ENCODE peak calls at places on chromosomes 1 and 21, in six cellular contexts. L is IMR-90; P is pancreas; Q is CD8-positive, alpha-beta T cell; I is CD4-positive, alpha-beta T cell; E is thoracic aorta. J is an unnamed sample.

GRCh38 chr1:37673920-37674319 is 18.4 kb upstream of the CDCA8 start:
- DNase-seq in L (no peak), P (no peak), Q (peak), I (peak), E (no peak), J (no peak)

GRCh38 chr1:205258313-205259176 is 30.8 kb downstream of the TMCC2 start:
- DNase-seq in L (peak), P (no peak), Q (no peak), I (no peak), E (no peak), J (peak)

GRCh38 chr21:26116456-26117011 is 54.0 kb downstream of the APP start:
- DNase-seq in L (peak), P (no peak), Q (no peak), I (no peak), E (no peak), J (no peak)

GRCh38 chr1:16464917-16465625 is 24.5 kb downstream of the NECAP2 start:
- DNase-seq in L (peak), P (no peak), Q (no peak), I (no peak), E (no peak), J (no peak)

GRCh38 chr1:77533660-77534295 is 148.7 kb downstream of the ZZZ3 start:
- DNase-seq in L (peak), P (peak), Q (peak), I (peak), E (no peak), J (no peak)

GRCh38 chr21:45289655-45290515 is 2.2 kb upstream of the POFUT2 start:
- DNase-seq in L (peak), P (no peak), Q (no peak), I (no peak), E (no peak), J (peak)

GRCh38 chr1:208475951-208476824 is 232.0 kb upstream of the PLXNA2 start:
- DNase-seq in L (no peak), P (peak), Q (no peak), I (no peak), E (no peak), J (no peak)

GRCh38 chr1:222099746-222100145 is 357.9 kb upstream of the DUSP10 start:
- DNase-seq in L (no peak), P (no peak), Q (no peak), I (no peak), E (no peak), J (no peak)

GRCh38 chr1:246647113-246647512 is 77.1 kb upstream of the SCCPDH start:
- DNase-seq in L (peak), P (no peak), Q (no peak), I (no peak), E (no peak), J (peak)

GRCh38 chr1:18962121-18962721 is 5.7 kb upstream of the IFFO2 start:
- DNase-seq in L (no peak), P (no peak), Q (no peak), I (no peak), E (no peak), J (no peak)

GRCh38 chr1:79042117-79042516 is 35.6 kb upstream of the ADGRL4 start:
- DNase-seq in L (peak), P (no peak), Q (no peak), I (no peak), E (no peak), J (no peak)

GRCh38 chr1:37732111-37732780 is 32.7 kb downstream of the EPHA10 start:
- DNase-seq in L (no peak), P (no peak), Q (no peak), I (no peak), E (no peak), J (no peak)

GRCh38 chr1:52899445-52899894 is 22.1 kb downstream of the ECHDC2 start:
- DNase-seq in L (no peak), P (no peak), Q (no peak), I (no peak), E (no peak), J (no peak)

GRCh38 chr1:58814251-58815068 is 30.6 kb upstream of the JUN start:
- DNase-seq in L (peak), P (peak), Q (no peak), I (no peak), E (no peak), J (peak)

GRCh38 chr1:69994261-69994660 is 211.1 kb downstream of the LRRC40 start:
- DNase-seq in L (no peak), P (no peak), Q (no peak), I (no peak), E (no peak), J (no peak)

GRCh38 chr1:57024855-57025254 is 59.0 kb upstream of the C8B start:
- DNase-seq in L (no peak), P (no peak), Q (no peak), I (no peak), E (no peak), J (no peak)
- TF ChIP-seq CTCF in L (no peak), P (no peak), Q (no peak), I (no peak), E (no peak), J (no peak)

DNA sequence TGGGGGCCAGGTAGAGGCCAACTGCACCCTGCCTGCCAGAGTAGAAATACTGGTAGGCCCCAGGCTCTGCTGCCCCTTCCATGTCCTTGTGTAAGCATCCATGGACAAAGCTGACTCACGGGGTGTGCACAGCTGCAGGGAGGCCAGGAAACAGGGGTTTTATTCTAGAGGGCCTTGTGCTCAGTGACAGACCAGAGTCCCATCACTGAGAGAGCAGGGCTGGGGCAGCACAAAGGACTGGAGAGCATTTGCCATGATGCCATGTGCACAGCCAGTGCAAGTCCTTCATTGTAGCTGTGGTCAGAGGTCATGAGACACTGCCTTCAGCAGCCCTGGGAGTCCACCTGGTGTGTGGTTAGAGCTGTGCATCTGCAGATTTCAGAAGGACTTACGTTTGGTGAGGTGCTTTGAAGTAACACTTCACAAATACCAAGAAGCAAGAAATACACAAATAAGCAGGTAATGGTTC is 8.1 kb downstream of the ARF1 start:
- DNase-seq in L (peak), P (no peak), Q (no peak), I (no peak), E (no peak), J (peak)
- H3K27ac ChIP-seq in L (no peak), P (no peak), Q (no peak), I (peak), E (no peak), J (peak)

DNA sequence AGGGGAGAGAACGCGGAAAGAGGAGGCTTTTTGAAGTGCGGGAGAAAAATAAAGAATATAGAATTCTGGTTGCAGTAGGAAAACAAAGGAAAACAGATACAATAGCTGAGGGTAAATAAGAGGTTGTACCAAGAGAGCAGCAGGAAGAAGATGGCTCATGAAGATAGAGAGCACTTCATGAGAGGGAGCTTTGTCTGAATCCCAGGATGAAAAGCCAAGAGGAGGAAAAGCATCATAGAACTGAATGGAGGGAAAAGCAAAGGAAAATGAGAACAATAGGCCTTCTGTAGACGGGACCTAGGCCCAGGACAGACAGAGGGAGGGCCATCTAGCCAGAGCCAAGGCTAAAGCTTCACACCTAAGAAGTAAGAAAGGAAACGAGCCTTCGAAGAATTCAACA is 49.5 kb downstream of the ATP6V1G3 start:
- DNase-seq in L (no peak), P (no peak), Q (no peak), I (no peak), E (no peak), J (no peak)
- TF ChIP-seq CTCF in L (no peak), P (no peak), Q (no peak), I (no peak), E (no peak), J (no peak)

DNA sequence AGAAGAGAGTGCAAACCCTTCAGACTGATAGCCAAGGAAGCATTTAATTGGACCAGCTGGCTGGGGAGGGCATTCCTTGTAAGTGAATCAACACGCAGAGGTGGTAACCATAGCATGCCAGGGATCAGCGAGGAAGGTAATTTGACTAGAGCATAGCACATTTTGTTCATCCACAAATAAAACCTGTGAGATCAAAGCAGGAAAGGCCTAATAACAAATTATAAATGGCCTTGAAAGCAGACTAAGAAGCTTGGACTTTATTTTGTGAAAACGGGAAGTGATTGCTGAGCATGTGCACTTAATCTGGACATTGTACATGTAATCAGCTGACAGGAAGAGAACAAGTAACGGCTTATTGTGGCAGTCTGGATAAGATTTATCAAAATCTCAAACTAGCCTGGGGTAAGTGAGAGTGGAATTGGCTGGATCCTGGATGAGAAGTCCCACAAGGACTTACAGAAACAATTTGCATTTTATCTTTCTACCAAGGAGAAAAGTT is 11.7 kb upstream of the CD55 start:
- DNase-seq in L (peak), P (peak), Q (no peak), I (no peak), E (no peak), J (peak)
- H3K27ac ChIP-seq in L (no peak), P (peak), Q (no peak), I (no peak), E (no peak), J (peak)